ENCODE peak calls at places on chromosomes 4 and X, in seven cellular contexts. W is foreskin fibroblast, M is bronchial epithelial cell, J is AG10803, F is spleen, L is breast epithelium, Z is lung. K is an unnamed sample.
A peak's percentile ranks its signal among the peaks of the same experiment; 100 is the strongest.

GRCh38 chr4:24067367-24067766 is 177.5 kb upstream of the PPARGC1A start:
- DNase-seq in W (no peak), M (no peak), Z (no peak), J (no peak), L (no peak), F (no peak), K (no peak)

GRCh38 chrX:69503835-69504625 is at the start of gene NALF2:
- DNase-seq in L (peak; percentile 54), F (no peak), Z (peak; percentile 45), W (peak; percentile 9), M (peak; percentile 27), J (peak; percentile 11), K (no peak)

GRCh38 chrX:37786666-37787337 is 6.9 kb downstream of the CYBB start:
- DNase-seq in W (no peak), L (no peak), Z (no peak), M (no peak), J (no peak), F (no peak), K (no peak)

GRCh38 chr4:5753766-5754528 is 42.9 kb downstream of the EVC start:
- DNase-seq in M (peak; percentile 85), J (peak; percentile 83), L (no peak), Z (no peak), W (peak; percentile 96), F (no peak), K (peak; percentile 57)

GRCh38 chr4:8315343-8316250 is 46.0 kb downstream of the HTRA3 start:
- DNase-seq in J (peak; percentile 79), Z (peak; percentile 57), W (peak; percentile 81), F (peak; percentile 75), L (peak; percentile 53), M (peak; percentile 76), K (peak; percentile 69)

GRCh38 chr4:115851918-115852766 is 738.7 kb upstream of the NDST4 start:
- DNase-seq in W (no peak), F (peak; percentile 31), J (no peak), Z (peak; percentile 42), M (peak; percentile 37), L (no peak), K (no peak)

GRCh38 chrX:136209016-136209738 is 42.0 kb downstream of the MAP7D3 start:
- DNase-seq in Z (no peak), F (no peak), W (no peak), M (no peak), L (no peak), J (peak; percentile 68), K (no peak)

GRCh38 chrX:138897621-138898492 is 186.3 kb upstream of the FGF13 start:
- DNase-seq in J (no peak), W (no peak), F (no peak), M (peak; percentile 69), L (no peak), Z (no peak), K (no peak)

GRCh38 chr4:14916554-14917304 is 85.6 kb upstream of the CPEB2 start:
- DNase-seq in L (no peak), F (no peak), Z (no peak), J (peak; percentile 38), M (peak; percentile 78), W (peak; percentile 29), K (no peak)

GRCh38 chrX:119541188-119541587 is 24.0 kb downstream of the STEEP1 start:
- DNase-seq in Z (no peak), J (peak; percentile 72), M (peak; percentile 75), L (no peak), W (peak; percentile 55), F (no peak), K (no peak)

GRCh38 chr4:152369903-152370296 is 166.0 kb downstream of the FBXW7 start:
- DNase-seq in F (no peak), W (no peak), L (no peak), J (no peak), M (no peak), Z (no peak), K (no peak)

GRCh38 chrX:87583679-87584078 is 66.1 kb downstream of the KLHL4 start:
- DNase-seq in M (no peak), Z (no peak), L (no peak), W (no peak), J (no peak), F (no peak), K (no peak)
- TF ChIP-seq CTCF in M (peak; percentile 24), Z (no peak), L (no peak), W (no peak), J (no peak), F (no peak), K (peak; percentile 42)

DNA sequence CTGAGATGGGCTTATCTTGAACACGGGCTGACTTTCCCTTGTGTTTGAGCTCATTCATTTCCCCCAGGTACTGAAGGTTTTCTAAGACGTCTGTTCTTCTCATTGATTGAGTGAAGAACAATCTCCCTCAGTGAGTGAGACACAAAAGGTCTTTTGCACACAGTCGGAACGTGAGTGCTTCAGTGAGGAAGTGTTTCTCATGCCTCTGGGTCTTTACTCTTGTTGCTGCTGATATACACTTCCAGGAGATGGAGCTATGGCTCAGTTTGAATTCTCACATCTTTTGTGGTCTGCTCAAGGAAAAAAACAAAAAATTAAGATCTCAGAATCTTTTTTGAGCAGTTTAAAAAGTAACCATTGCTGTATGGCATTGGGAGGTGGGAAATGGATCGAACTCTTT is 981.9 kb upstream of the TENM3 start:
- DNase-seq in Z (no peak), M (no peak), J (peak; percentile 19), F (no peak), L (no peak), W (no peak), K (no peak)
- TF ChIP-seq CTCF in Z (no peak), M (no peak), J (peak; percentile 49), F (no peak), L (no peak), W (no peak), K (no peak)

GRCh38 chr4:52017809-52018208 is 2.4 kb downstream of the LRRC66 start:
- DNase-seq in J (no peak), L (no peak), F (no peak), M (no peak), Z (no peak), W (no peak), K (no peak)

GRCh38 chr4:52016985-52017384 is 3.2 kb downstream of the LRRC66 start:
- DNase-seq in L (no peak), J (no peak), M (no peak), W (no peak), Z (no peak), F (no peak), K (no peak)

GRCh38 chr4:52010976-52011375 is 9.2 kb downstream of the LRRC66 start:
- DNase-seq in F (no peak), M (no peak), W (no peak), L (no peak), J (no peak), Z (no peak), K (no peak)

GRCh38 chr4:52014903-52015302 is 5.3 kb downstream of the LRRC66 start:
- DNase-seq in M (no peak), Z (no peak), L (no peak), W (no peak), J (no peak), F (no peak), K (no peak)

DNA sequence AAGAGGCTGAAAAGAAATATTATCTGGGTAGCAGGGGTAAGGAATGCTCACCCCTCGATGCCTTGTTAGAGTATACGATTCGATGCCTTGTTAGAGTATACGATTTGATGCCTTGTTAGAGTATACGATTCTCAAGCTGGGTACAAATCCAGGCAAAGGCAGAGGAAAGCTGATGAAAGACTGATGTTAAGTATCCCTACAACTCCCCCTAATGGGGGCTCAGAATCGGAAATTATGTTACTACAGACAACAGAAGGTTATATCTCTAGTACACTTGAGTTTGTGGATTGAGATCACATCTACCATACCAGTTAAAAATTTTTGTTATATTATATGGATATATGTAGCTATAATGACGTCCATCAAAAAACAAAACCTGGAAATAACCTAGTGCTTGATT is 4.8 kb downstream of the LRRC66 start:
- DNase-seq in F (no peak), Z (no peak), L (no peak), W (no peak), M (no peak), J (no peak), K (no peak)
- TF ChIP-seq CTCF in F (no peak), Z (no peak), L (no peak), W (no peak), M (no peak), J (no peak), K (no peak)

GRCh38 chr4:11268149-11268548 is 160.5 kb downstream of the HS3ST1 start:
- DNase-seq in M (peak; percentile 21), L (no peak), Z (no peak), W (no peak), J (no peak), F (no peak), K (no peak)
- TF ChIP-seq CTCF in M (no peak), L (no peak), Z (no peak), W (no peak), J (no peak), F (no peak), K (no peak)

DNA sequence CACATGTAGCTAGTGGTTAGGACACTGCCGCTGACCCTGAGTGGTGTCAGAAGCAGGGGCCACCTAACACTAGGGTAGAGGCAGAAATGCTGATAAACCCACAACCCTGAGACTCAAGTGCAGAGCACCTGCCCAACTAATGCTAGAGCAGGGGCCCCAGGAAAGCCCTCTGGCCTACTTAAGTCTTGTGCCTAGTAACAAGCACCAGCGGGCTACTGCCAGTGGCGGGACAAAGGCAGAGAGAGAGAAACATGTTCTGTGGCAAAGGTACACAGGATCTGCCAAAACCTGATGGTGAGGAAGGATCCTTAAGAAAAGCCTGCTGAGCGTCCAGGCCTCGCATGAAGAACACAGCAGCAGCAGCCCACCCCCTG is 172.4 kb downstream of the PRDM5 start:
- DNase-seq in W (no peak), M (no peak), L (no peak), F (no peak), J (no peak), Z (no peak), K (no peak)
- TF ChIP-seq CTCF in W (no peak), M (no peak), L (no peak), F (no peak), J (no peak), Z (no peak), K (no peak)